ENCODE peak calls at places on chromosomes 11 and 22, in five cellular contexts. W is tibial nerve, P is sigmoid colon, Z is suprapubic skin, U is H1. V is an unnamed sample. For H3K36me3, the result is how much of the 10 kb centered on the place peaks cover.

GRCh38 chr11:36389811-36390210 is 93.7 kb downstream of the PRR5L start:
- DNase-seq in U (no peak), Z (no peak), W (no peak), P (no peak), V (no peak)

GRCh38 chr11:11724994-11725393 is 103.2 kb upstream of the GALNT18 start:
- DNase-seq in W (no peak), U (no peak), P (no peak), Z (no peak), V (no peak)

GRCh38 chr11:117946196-117946841 is 17.1 kb upstream of the TMPRSS13 start:
- DNase-seq in Z (no peak), P (no peak), U (no peak), W (no peak), V (no peak)

GRCh38 chr11:10488121-10488580 is 33.1 kb downstream of the AMPD3 start:
- DNase-seq in P (no peak), U (peak), W (no peak), Z (no peak), V (peak)

GRCh38 chr22:36331912-36332622 is 55.7 kb downstream of the MYH9 start:
- DNase-seq in Z (no peak), W (peak), U (no peak), P (peak), V (peak)

GRCh38 chr22:19884954-19885751 is 30.5 kb upstream of the GNB1L start:
- DNase-seq in P (peak), U (no peak), Z (peak), W (no peak), V (peak)

GRCh38 chr11:69449320-69450063 is 32.0 kb upstream of the LINC01488 start:
- DNase-seq in P (peak), Z (peak), U (no peak), W (no peak), V (peak)

GRCh38 chr11:73270855-73271477 is 1.2 kb upstream of the P2RY6 start:
- DNase-seq in U (no peak), Z (no peak), W (no peak), P (peak), V (no peak)

GRCh38 chr11:128172046-128172878 is 415.1 kb downstream of the ETS1 start:
- DNase-seq in P (peak), W (peak), U (peak), Z (peak), V (peak)
- TF ChIP-seq EP300 in P (no peak), W (no peak), U (no peak), Z (no peak), V (no peak)

GRCh38 chr22:25800766-25801165 is 58.8 kb downstream of the MYO18B start:
- DNase-seq in U (no peak), Z (no peak), P (no peak), W (no peak), V (no peak)

GRCh38 chr22:25795437-25795836 is 53.4 kb downstream of the MYO18B start:
- DNase-seq in W (no peak), Z (no peak), P (no peak), U (no peak), V (no peak)

DNA sequence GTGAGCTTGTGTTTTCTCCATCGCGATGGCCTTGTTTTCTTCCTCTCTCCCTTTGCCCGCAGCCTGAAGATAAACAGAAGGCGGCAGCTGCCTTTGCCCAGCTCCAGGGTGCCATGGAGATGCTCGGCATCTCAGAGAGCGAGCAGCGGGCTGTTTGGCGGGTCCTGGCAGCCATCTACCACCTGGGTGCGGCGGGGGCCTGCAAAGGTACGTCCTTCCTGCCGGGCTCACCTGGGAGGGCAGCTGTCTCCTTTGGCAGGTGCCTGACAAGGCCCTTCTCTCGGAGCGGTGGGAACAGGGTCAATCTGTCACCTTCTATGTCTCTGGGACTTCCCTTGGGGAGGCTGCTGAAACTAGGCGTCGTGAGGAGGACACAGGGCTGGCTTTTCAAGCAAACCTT is 55.9 kb downstream of the MYO18B start:
- DNase-seq in P (no peak), U (no peak), W (no peak), Z (no peak), V (no peak)
- H3K36me3 ChIP-seq in P (under half), U (under half), W (under half), Z (under half), V (under half)

GRCh38 chr11:94845622-94846021 is 77.5 kb downstream of the AMOTL1 start:
- DNase-seq in W (no peak), P (peak), U (no peak), Z (no peak), V (no peak)
- TF ChIP-seq EP300 in W (no peak), P (no peak), U (no peak), Z (no peak), V (no peak)

GRCh38 chr11:74620537-74620936 is 28.2 kb downstream of the POLD3 start:
- DNase-seq in Z (no peak), U (no peak), P (no peak), W (no peak), V (no peak)
- H3K36me3 ChIP-seq in Z (under half), U (under half), P (under half), W (under half), V (under half)

GRCh38 chr11:77068461-77069335 is 1.9 kb downstream of the CAPN5 start:
- DNase-seq in P (peak), Z (peak), W (no peak), U (no peak), V (no peak)
- TF ChIP-seq EP300 in P (no peak), Z (no peak), W (no peak), U (no peak), V (no peak)

GRCh38 chr11:65588199-65589054 is 7.2 kb downstream of the KCNK7 start:
- DNase-seq in U (no peak), P (peak), Z (no peak), W (no peak), V (no peak)

GRCh38 chr11:65591939-65592814 is 3.4 kb downstream of the KCNK7 start:
- DNase-seq in Z (no peak), U (no peak), P (peak), W (peak), V (no peak)

GRCh38 chr11:65590240-65590738 is 5.3 kb downstream of the KCNK7 start:
- DNase-seq in Z (no peak), U (no peak), P (peak), W (no peak), V (peak)

GRCh38 chr11:65586676-65587075 is 8.9 kb downstream of the KCNK7 start:
- DNase-seq in W (no peak), Z (no peak), U (no peak), P (no peak), V (no peak)

GRCh38 chr11:65589444-65590239 is 6.0 kb downstream of the KCNK7 start:
- DNase-seq in W (no peak), P (peak), U (no peak), Z (no peak), V (peak)
- H3K36me3 ChIP-seq in W (under half), P (under half), U (under half), Z (under half), V (half or more)

GRCh38 chr22:50471197-50471847 is 3.5 kb downstream of the SBF1 start:
- DNase-seq in U (no peak), P (no peak), Z (no peak), W (no peak), V (no peak)

GRCh38 chr22:50467773-50468440 is 6.9 kb downstream of the SBF1 start:
- DNase-seq in P (no peak), Z (no peak), W (no peak), U (no peak), V (no peak)

GRCh38 chr22:50468626-50469025 is 6.2 kb downstream of the SBF1 start:
- DNase-seq in U (no peak), Z (no peak), W (no peak), P (no peak), V (peak)

GRCh38 chr22:50470491-50470890 is 4.3 kb downstream of the SBF1 start:
- DNase-seq in W (no peak), P (no peak), Z (no peak), U (no peak), V (no peak)

DNA sequence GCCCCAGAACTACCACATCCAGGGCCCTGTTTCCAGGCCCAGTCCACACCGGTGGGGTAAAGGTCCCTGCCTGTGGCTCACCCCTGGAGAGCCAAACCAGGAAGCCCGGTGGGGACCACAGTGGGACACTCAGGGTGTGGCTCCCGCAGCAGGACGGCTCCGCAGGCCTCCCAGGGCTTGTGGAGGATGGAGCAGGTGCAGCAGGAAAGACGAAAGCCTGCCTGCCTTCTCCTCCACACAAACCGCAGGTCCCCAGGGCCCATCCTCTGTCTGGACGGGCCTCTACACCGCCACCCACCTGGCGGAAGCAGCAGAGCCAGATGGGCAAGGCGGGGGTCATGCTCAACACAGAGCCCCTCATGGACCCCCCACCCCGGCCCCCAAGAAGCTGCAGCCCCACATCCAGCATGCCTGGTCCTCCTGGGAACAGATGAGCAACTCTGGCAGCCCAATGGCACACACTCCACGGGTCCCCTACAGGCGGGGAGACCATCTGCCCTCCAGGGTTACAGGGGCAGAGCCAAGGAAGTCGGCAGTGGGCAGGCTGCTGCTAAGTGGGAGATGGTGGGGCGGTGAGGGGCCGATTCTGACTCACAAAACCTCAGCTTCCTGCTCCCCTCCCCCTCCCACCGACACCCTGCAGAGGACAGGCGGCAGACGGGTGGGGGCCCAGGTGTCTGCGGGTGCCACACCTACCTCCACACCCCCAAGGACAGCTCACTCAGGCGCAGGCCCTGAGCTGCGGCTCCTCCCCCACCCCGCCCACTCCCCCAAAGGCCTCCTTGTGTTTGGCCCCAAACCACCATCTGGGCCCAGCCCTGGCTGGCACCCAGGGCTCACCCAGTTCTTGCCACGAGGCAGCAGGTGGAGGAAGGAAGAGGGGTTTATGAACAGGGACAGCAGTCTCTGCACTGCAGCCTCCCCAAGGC is 5.2 kb downstream of the SBF1 start:
- DNase-seq in P (peak), Z (no peak), U (no peak), W (no peak), V (peak)
- TF ChIP-seq EP300 in P (no peak), Z (no peak), U (no peak), W (no peak), V (no peak)

GRCh38 chr11:116867619-116868018 is 30.2 kb upstream of the APOA1 start:
- DNase-seq in P (no peak), W (no peak), Z (no peak), U (no peak), V (no peak)
- H3K36me3 ChIP-seq in P (half or more), W (half or more), Z (half or more), U (under half), V (under half)

GRCh38 chr11:78982377-78982925 is 407.8 kb upstream of the NARS2 start:
- DNase-seq in P (no peak), Z (no peak), W (no peak), U (no peak), V (no peak)
- TF ChIP-seq EP300 in P (no peak), Z (no peak), W (no peak), U (no peak), V (no peak)

V was measured in upper lobe of left lung.